ENCODE peak calls at places on chromosomes 7 and 10, in nine cellular contexts. Q, R, G, U, A, I, K, E and L are unnamed samples.

GRCh38 chr10:89518108-89518507 is 17.3 kb downstream of the SLC16A12 start:
- DNase-seq in Q (no peak), R (no peak), G (no peak), U (no peak), A (no peak), I (no peak), K (peak; percentile 39), E (no peak), L (peak; percentile 83)

GRCh38 chr10:16853201-16853600 is 36.0 kb upstream of the RSU1 start:
- DNase-seq in Q (no peak), R (no peak), G (no peak), U (peak; percentile 68), A (no peak), I (no peak), K (no peak), E (no peak), L (no peak)

GRCh38 chr7:154767821-154768415 is 235.0 kb downstream of the PAXIP1 start:
- DNase-seq in Q (no peak), R (no peak), G (no peak), U (no peak), A (no peak), I (no peak), K (no peak), E (no peak), L (no peak)

GRCh38 chr10:62681211-62681940 is 123.1 kb upstream of the ADO start:
- DNase-seq in Q (no peak), R (no peak), G (peak; percentile 85), U (no peak), A (peak; percentile 40), I (peak; percentile 49), K (no peak), E (no peak), L (no peak)

GRCh38 chr7:66348959-66349358 is 143.8 kb downstream of the TPST1 start:
- DNase-seq in Q (no peak), R (no peak), G (no peak), U (no peak), A (no peak), I (no peak), K (no peak), E (no peak), L (no peak)

GRCh38 chr10:14382022-14382421 is 51.3 kb upstream of the FRMD4A start:
- DNase-seq in Q (no peak), R (no peak), G (no peak), U (peak; percentile 70), A (no peak), I (no peak), K (no peak), E (no peak), L (peak; percentile 28)

GRCh38 chr10:26438534-26439269 is 561 bp downstream of the APBB1IP start:
- DNase-seq in Q (no peak), R (no peak), G (peak; percentile 94), U (no peak), A (peak; percentile 31), I (peak; percentile 63), K (peak; percentile 31), E (no peak), L (no peak)

GRCh38 chr7:157693521-157694388 is 357.0 kb downstream of the DNAJB6 start:
- DNase-seq in Q (no peak), R (no peak), G (peak; percentile 65), U (no peak), A (no peak), I (peak; percentile 79), K (no peak), E (no peak), L (no peak)

GRCh38 chr10:13913890-13914289 is 327.1 kb downstream of the PRPF18 start:
- DNase-seq in Q (no peak), R (no peak), G (no peak), U (no peak), A (no peak), I (no peak), K (no peak), E (no peak), L (peak; percentile 76)

GRCh38 chr7:82128546-82128945 is 315.0 kb downstream of the CACNA2D1 start:
- DNase-seq in Q (no peak), R (no peak), G (no peak), U (no peak), A (no peak), I (no peak), K (no peak), E (no peak), L (no peak)

GRCh38 chr10:122822973-122823690 is 22.5 kb downstream of the CUZD1 start:
- DNase-seq in Q (no peak), R (no peak), G (no peak), U (no peak), A (no peak), I (no peak), K (no peak), E (no peak), L (no peak)

GRCh38 chr7:1558181-1558811 is 2.3 kb upstream of the TMEM184A start:
- DNase-seq in Q (no peak), R (no peak), G (no peak), U (no peak), A (no peak), I (peak; percentile 66), K (no peak), E (no peak), L (no peak)

GRCh38 chr10:23191764-23192395 is at the start of gene PTF1A:
- DNase-seq in Q (no peak), R (no peak), G (no peak), U (no peak), A (no peak), I (peak; percentile 60), K (no peak), E (no peak), L (no peak)

GRCh38 chr10:6406220-6407033 is 173.6 kb downstream of the PRKCQ start:
- DNase-seq in Q (peak; percentile 17), R (no peak), G (no peak), U (peak; percentile 37), A (no peak), I (no peak), K (no peak), E (no peak), L (no peak)

GRCh38 chr10:3195286-3195685 is 22.7 kb upstream of the PITRM1 start:
- DNase-seq in Q (no peak), R (no peak), G (no peak), U (no peak), A (no peak), I (no peak), K (no peak), E (no peak), L (no peak)

GRCh38 chr7:40542982-40543741 is 408.4 kb downstream of the SUGCT start:
- DNase-seq in Q (no peak), R (no peak), G (no peak), U (peak; percentile 17), A (no peak), I (no peak), K (no peak), E (no peak), L (no peak)

GRCh38 chr10:12975266-12975665 is 26.2 kb downstream of the CCDC3 start:
- DNase-seq in Q (no peak), R (no peak), G (no peak), U (no peak), A (no peak), I (no peak), K (no peak), E (peak; percentile 81), L (peak; percentile 8)

GRCh38 chr7:132161231-132161915 is 414.9 kb downstream of the PLXNA4 start:
- DNase-seq in Q (no peak), R (no peak), G (no peak), U (no peak), A (no peak), I (no peak), K (peak; percentile 64), E (no peak), L (peak; percentile 91)

GRCh38 chr10:69232252-69232651 is 12.1 kb downstream of the HKDC1 start:
- DNase-seq in Q (peak; percentile 91), R (no peak), G (peak; percentile 47), U (peak; percentile 85), A (peak; percentile 35), I (no peak), K (no peak), E (no peak), L (no peak)

GRCh38 chr7:148605350-148605749 is 14.8 kb downstream of the C7orf33 start:
- DNase-seq in Q (no peak), R (no peak), G (no peak), U (no peak), A (no peak), I (no peak), K (no peak), E (no peak), L (no peak)

GRCh38 chr10:93462881-93463280 is 19.3 kb downstream of the MYOF start:
- DNase-seq in Q (no peak), R (no peak), G (no peak), U (peak; percentile 54), A (no peak), I (no peak), K (no peak), E (no peak), L (no peak)
- TF ChIP-seq POLR2A in Q (no peak), R (no peak), G (no peak), U (no peak), A (no peak), I (no peak), K (no peak), E (no peak), L (no peak)

DNA sequence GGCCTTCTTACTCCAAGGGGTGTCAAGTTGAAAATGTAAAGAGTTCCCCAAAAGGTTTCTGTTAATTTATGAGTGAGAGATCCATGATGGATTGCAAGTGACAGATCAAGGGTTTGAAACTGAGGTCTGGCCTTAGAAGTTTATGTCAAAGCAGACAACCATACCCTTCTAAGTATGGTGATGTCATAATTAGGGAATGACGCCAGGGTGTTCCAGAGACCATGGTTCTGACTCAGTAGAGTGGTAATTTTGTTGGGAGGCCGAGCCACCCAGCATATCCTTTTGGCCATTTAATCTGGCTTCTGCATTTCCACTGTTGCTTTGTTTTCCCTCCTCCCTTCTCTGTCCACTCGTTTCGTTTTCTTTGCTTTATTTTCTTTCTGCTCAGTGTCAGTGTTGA is 2.7 kb downstream of the TRUB1 start:
- DNase-seq in Q (no peak), R (no peak), G (no peak), U (peak; percentile 60), A (no peak), I (no peak), K (no peak), E (no peak), L (no peak)
- TF ChIP-seq POLR2A in Q (no peak), R (no peak), G (no peak), U (no peak), A (no peak), I (no peak), K (no peak), E (no peak), L (no peak)

DNA sequence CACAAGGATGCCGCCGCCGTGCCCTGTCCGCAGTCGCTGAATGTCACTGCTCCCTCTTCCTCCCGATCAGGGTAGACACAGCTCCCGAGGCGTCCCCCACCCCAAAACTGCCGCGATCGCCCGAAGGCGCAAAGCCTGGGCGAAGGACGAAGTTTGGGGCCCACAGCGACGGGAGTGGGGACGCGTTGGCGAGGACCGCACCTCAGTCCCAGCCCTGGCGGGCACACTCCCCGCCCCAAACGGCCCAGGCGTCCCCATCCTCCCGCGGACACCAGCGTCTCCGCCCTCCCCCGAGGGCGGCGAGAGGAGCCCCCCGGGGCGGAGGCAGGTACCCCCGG is 1.4 kb upstream of the KAT6B start:
- DNase-seq in Q (peak; percentile 44), R (no peak), G (peak; percentile 93), U (no peak), A (peak; percentile 54), I (peak; percentile 70), K (peak; percentile 68), E (no peak), L (peak; percentile 40)
- TF ChIP-seq POLR2A in Q (peak; percentile 43), R (no peak), G (no peak), U (no peak), A (no peak), I (no peak), K (no peak), E (no peak), L (no peak)

GRCh38 chr10:11684717-11685645 is 57.2 kb upstream of the ECHDC3 start:
- DNase-seq in Q (peak; percentile 88), R (no peak), G (peak; percentile 94), U (peak; percentile 86), A (peak; percentile 74), I (no peak), K (peak; percentile 68), E (no peak), L (peak; percentile 85)
- TF ChIP-seq POLR2A in Q (no peak), R (no peak), G (no peak), U (no peak), A (peak; percentile 8), I (no peak), K (no peak), E (no peak), L (no peak)